ENCODE peak calls at places on chromosomes 7 and 10, in seven cellular contexts. One of them, this sample, is unnamed.

GRCh38 chr7:101792051-101792651 is 25.3 kb upstream of the CUX1 start:
- DNase-seq in heart right ventricle: peak
- DNase-seq in GM20000: no peak
- DNase-seq in spleen: peak
- DNase-seq in IMR-90: no peak
- DNase-seq in CD4-positive, alpha-beta T cell: no peak
- DNase-seq in lower lobe of right lung: no peak
- DNase-seq in this sample: no peak

GRCh38 chr10:68261132-68261856 is 29.4 kb upstream of the ATOH7 start:
- DNase-seq in heart right ventricle: peak
- DNase-seq in GM20000: no peak
- DNase-seq in spleen: no peak
- DNase-seq in IMR-90: no peak
- DNase-seq in CD4-positive, alpha-beta T cell: no peak
- DNase-seq in lower lobe of right lung: no peak
- DNase-seq in this sample: no peak

GRCh38 chr10:2994562-2994961 is 72.8 kb upstream of the PFKP start:
- DNase-seq in heart right ventricle: no peak
- DNase-seq in GM20000: no peak
- DNase-seq in spleen: no peak
- DNase-seq in IMR-90: peak
- DNase-seq in CD4-positive, alpha-beta T cell: no peak
- DNase-seq in lower lobe of right lung: no peak
- DNase-seq in this sample: no peak

GRCh38 chr10:13067431-13067830 is 32.5 kb upstream of the OPTN start:
- DNase-seq in heart right ventricle: no peak
- DNase-seq in GM20000: no peak
- DNase-seq in spleen: no peak
- DNase-seq in IMR-90: no peak
- DNase-seq in CD4-positive, alpha-beta T cell: no peak
- DNase-seq in lower lobe of right lung: no peak
- DNase-seq in this sample: no peak

GRCh38 chr10:15140640-15141039 is 27.9 kb downstream of the NMT2 start:
- DNase-seq in heart right ventricle: no peak
- DNase-seq in GM20000: no peak
- DNase-seq in spleen: no peak
- DNase-seq in IMR-90: no peak
- DNase-seq in CD4-positive, alpha-beta T cell: no peak
- DNase-seq in lower lobe of right lung: no peak
- DNase-seq in this sample: no peak

GRCh38 chr7:155727616-155728015 is 83.2 kb downstream of the RBM33 start:
- DNase-seq in heart right ventricle: no peak
- DNase-seq in GM20000: no peak
- DNase-seq in spleen: no peak
- DNase-seq in IMR-90: no peak
- DNase-seq in CD4-positive, alpha-beta T cell: no peak
- DNase-seq in lower lobe of right lung: no peak
- DNase-seq in this sample: no peak

GRCh38 chr10:34589275-34589674 is 225.8 kb downstream of the PARD3 start:
- DNase-seq in heart right ventricle: no peak
- DNase-seq in GM20000: no peak
- DNase-seq in spleen: no peak
- DNase-seq in IMR-90: no peak
- DNase-seq in CD4-positive, alpha-beta T cell: no peak
- DNase-seq in lower lobe of right lung: no peak
- DNase-seq in this sample: no peak

GRCh38 chr10:72077275-72077990 is 10.9 kb downstream of the SPOCK2 start:
- DNase-seq in heart right ventricle: no peak
- DNase-seq in GM20000: no peak
- DNase-seq in spleen: no peak
- DNase-seq in IMR-90: no peak
- DNase-seq in CD4-positive, alpha-beta T cell: no peak
- DNase-seq in lower lobe of right lung: peak
- DNase-seq in this sample: no peak

GRCh38 chr7:30351724-30352123 is 67.3 kb downstream of the ZNRF2 start:
- DNase-seq in heart right ventricle: no peak
- DNase-seq in GM20000: no peak
- DNase-seq in spleen: no peak
- DNase-seq in IMR-90: no peak
- DNase-seq in CD4-positive, alpha-beta T cell: no peak
- DNase-seq in lower lobe of right lung: no peak
- DNase-seq in this sample: no peak

GRCh38 chr7:87566311-87566710 is 34.4 kb downstream of the ABCB1 start:
- DNase-seq in heart right ventricle: no peak
- DNase-seq in GM20000: no peak
- DNase-seq in spleen: no peak
- DNase-seq in IMR-90: no peak
- DNase-seq in CD4-positive, alpha-beta T cell: no peak
- DNase-seq in lower lobe of right lung: no peak
- DNase-seq in this sample: no peak

GRCh38 chr7:87565877-87566276 is 34.8 kb downstream of the ABCB1 start:
- DNase-seq in heart right ventricle: no peak
- DNase-seq in GM20000: no peak
- DNase-seq in spleen: no peak
- DNase-seq in IMR-90: no peak
- DNase-seq in CD4-positive, alpha-beta T cell: no peak
- DNase-seq in lower lobe of right lung: no peak
- DNase-seq in this sample: no peak

GRCh38 chr7:87561702-87562101 is 39.0 kb downstream of the ABCB1 start:
- DNase-seq in heart right ventricle: no peak
- DNase-seq in GM20000: no peak
- DNase-seq in spleen: no peak
- DNase-seq in IMR-90: no peak
- DNase-seq in CD4-positive, alpha-beta T cell: no peak
- DNase-seq in lower lobe of right lung: no peak
- DNase-seq in this sample: no peak

GRCh38 chr7:87567052-87567451 is 33.6 kb downstream of the ABCB1 start:
- DNase-seq in heart right ventricle: no peak
- DNase-seq in GM20000: no peak
- DNase-seq in spleen: no peak
- DNase-seq in IMR-90: no peak
- DNase-seq in CD4-positive, alpha-beta T cell: no peak
- DNase-seq in lower lobe of right lung: no peak
- DNase-seq in this sample: no peak

DNA sequence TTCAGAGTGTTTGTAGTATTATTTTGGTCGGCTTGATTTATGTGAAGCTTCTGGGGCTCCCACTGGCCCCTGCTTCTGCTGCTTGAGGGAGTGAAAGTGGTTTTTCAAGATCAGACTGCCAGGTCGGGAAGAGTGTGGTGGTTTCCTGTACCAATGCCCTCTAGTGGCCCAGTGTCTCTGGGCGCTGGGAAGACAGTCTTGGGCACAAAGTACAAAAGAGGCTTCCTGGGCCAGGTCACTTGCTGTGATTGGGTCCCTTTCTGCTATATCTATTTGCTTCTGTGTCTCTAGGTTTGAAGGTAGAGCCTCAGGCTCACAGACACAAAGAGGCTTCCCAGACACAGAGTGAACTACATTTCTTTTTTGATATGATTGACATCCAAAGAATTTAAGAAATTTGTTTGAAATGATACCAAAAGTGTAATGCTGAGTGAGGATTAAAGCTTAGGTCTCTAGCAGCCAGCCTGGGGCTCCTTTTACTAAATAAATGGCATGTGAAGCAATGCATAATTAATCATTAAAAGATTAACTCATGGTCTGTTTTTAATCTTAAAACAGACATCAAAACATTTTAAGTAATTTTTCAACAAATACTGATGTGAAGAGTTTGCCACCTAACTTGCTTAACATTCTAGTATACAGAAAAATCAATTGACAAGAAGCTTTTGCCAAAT is 36.3 kb downstream of the ABCB1 start:
- DNase-seq in heart right ventricle: no peak
- DNase-seq in GM20000: peak
- DNase-seq in spleen: no peak
- DNase-seq in IMR-90: no peak
- DNase-seq in CD4-positive, alpha-beta T cell: peak
- DNase-seq in lower lobe of right lung: no peak
- DNase-seq in this sample: peak
- TF ChIP-seq CTCF in heart right ventricle: no peak
- TF ChIP-seq CTCF in GM20000: peak
- TF ChIP-seq CTCF in spleen: peak
- TF ChIP-seq CTCF in IMR-90: no peak
- TF ChIP-seq CTCF in CD4-positive, alpha-beta T cell: peak
- TF ChIP-seq CTCF in lower lobe of right lung: peak
- TF ChIP-seq CTCF in this sample: peak

GRCh38 chr10:121990015-121990677 is 1.2 kb downstream of the TACC2 start:
- DNase-seq in heart right ventricle: no peak
- DNase-seq in GM20000: no peak
- DNase-seq in spleen: no peak
- DNase-seq in IMR-90: no peak
- DNase-seq in CD4-positive, alpha-beta T cell: no peak
- DNase-seq in lower lobe of right lung: no peak
- DNase-seq in this sample: no peak
- TF ChIP-seq CTCF in heart right ventricle: no peak
- TF ChIP-seq CTCF in GM20000: no peak
- TF ChIP-seq CTCF in spleen: no peak
- TF ChIP-seq CTCF in IMR-90: no peak
- TF ChIP-seq CTCF in CD4-positive, alpha-beta T cell: no peak
- TF ChIP-seq CTCF in lower lobe of right lung: no peak
- TF ChIP-seq CTCF in this sample: no peak

GRCh38 chr7:25839084-25839769 is 312.8 kb upstream of the NFE2L3 start:
- DNase-seq in heart right ventricle: no peak
- DNase-seq in GM20000: no peak
- DNase-seq in spleen: no peak
- DNase-seq in IMR-90: no peak
- DNase-seq in CD4-positive, alpha-beta T cell: no peak
- DNase-seq in lower lobe of right lung: no peak
- DNase-seq in this sample: no peak
- TF ChIP-seq CTCF in heart right ventricle: no peak
- TF ChIP-seq CTCF in GM20000: no peak
- TF ChIP-seq CTCF in spleen: no peak
- TF ChIP-seq CTCF in IMR-90: peak
- TF ChIP-seq CTCF in CD4-positive, alpha-beta T cell: no peak
- TF ChIP-seq CTCF in lower lobe of right lung: no peak
- TF ChIP-seq CTCF in this sample: no peak

DNA sequence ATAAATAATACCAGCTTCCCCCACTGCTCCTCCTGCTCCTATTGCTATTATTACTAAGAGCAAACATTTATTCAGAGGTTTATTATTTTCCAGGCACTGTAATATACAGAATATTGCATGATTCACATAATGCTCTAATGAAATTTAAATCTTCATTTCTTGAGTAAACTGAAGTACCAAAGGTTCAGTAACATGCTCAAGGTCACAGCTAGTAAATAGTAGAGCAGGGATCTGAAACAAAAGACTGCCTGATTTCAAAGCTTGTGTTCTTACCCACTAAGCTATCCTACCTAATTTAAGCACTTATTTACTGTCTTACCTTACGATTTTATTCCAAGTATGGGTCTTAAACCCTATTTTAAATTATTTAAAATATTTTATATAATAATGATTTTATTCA is 126.2 kb downstream of the SNX13 start:
- DNase-seq in heart right ventricle: no peak
- DNase-seq in GM20000: no peak
- DNase-seq in spleen: no peak
- DNase-seq in IMR-90: no peak
- DNase-seq in CD4-positive, alpha-beta T cell: no peak
- DNase-seq in lower lobe of right lung: no peak
- DNase-seq in this sample: no peak
- TF ChIP-seq CTCF in heart right ventricle: no peak
- TF ChIP-seq CTCF in GM20000: no peak
- TF ChIP-seq CTCF in spleen: no peak
- TF ChIP-seq CTCF in IMR-90: no peak
- TF ChIP-seq CTCF in CD4-positive, alpha-beta T cell: no peak
- TF ChIP-seq CTCF in lower lobe of right lung: no peak
- TF ChIP-seq CTCF in this sample: no peak

GRCh38 chr10:95208702-95209391 is 14.8 kb downstream of the ACSM6 start:
- DNase-seq in heart right ventricle: no peak
- DNase-seq in GM20000: no peak
- DNase-seq in spleen: no peak
- DNase-seq in IMR-90: no peak
- DNase-seq in CD4-positive, alpha-beta T cell: no peak
- DNase-seq in lower lobe of right lung: no peak
- DNase-seq in this sample: no peak
- TF ChIP-seq CTCF in heart right ventricle: peak
- TF ChIP-seq CTCF in GM20000: no peak
- TF ChIP-seq CTCF in spleen: no peak
- TF ChIP-seq CTCF in IMR-90: peak
- TF ChIP-seq CTCF in CD4-positive, alpha-beta T cell: no peak
- TF ChIP-seq CTCF in lower lobe of right lung: peak
- TF ChIP-seq CTCF in this sample: no peak

This sample was measured in GM13977.